ENCODE peak calls at places on chromosomes 6 and 20, in eight cellular contexts. P, B, I, M, H, R, Z and E are unnamed samples.
A peak's percentile ranks its signal among the peaks of the same experiment; 100 is the strongest.

GRCh38 chr20:9119776-9120175 is 50.9 kb downstream of the PLCB4 start:
- DNase-seq in H (no peak), R (no peak), M (peak; percentile 9), B (peak; percentile 75), P (no peak), Z (peak; percentile 33), I (no peak), E (peak; percentile 17)

GRCh38 chr20:6831461-6831860 is 64.0 kb downstream of the BMP2 start:
- DNase-seq in I (no peak), H (no peak), M (no peak), B (no peak), R (no peak), P (no peak), Z (no peak), E (peak; percentile 47)

GRCh38 chr6:148324297-148325007 is 18.2 kb upstream of the SASH1 start:
- DNase-seq in M (no peak), I (no peak), R (no peak), H (no peak), P (no peak), Z (no peak), B (no peak), E (peak; percentile 43)

GRCh38 chr6:116877743-116878142 is 701 bp downstream of the RFX6 start:
- DNase-seq in Z (no peak), I (no peak), B (no peak), R (no peak), M (no peak), H (no peak), P (no peak), E (peak; percentile 17)

GRCh38 chr6:106223300-106223930 is 102.1 kb downstream of the ATG5 start:
- DNase-seq in M (peak; percentile 53), R (peak; percentile 85), P (peak; percentile 63), B (no peak), Z (peak; percentile 28), I (peak; percentile 38), H (peak; percentile 75), E (peak; percentile 81)

GRCh38 chr20:33279261-33279910 is 3.6 kb upstream of the BPIFB1 start:
- DNase-seq in R (no peak), H (no peak), B (no peak), M (no peak), P (no peak), Z (no peak), I (no peak), E (no peak)

GRCh38 chr6:37038297-37039198 is 33.1 kb downstream of the FGD2 start:
- DNase-seq in M (no peak), H (no peak), P (peak; percentile 88), R (peak; percentile 31), I (no peak), Z (peak; percentile 43), B (peak; percentile 90), E (no peak)

GRCh38 chr6:107458687-107459282 is 579 bp downstream of the PDSS2 start:
- DNase-seq in B (no peak), I (no peak), M (no peak), P (no peak), R (peak; percentile 22), Z (peak; percentile 13), H (no peak), E (peak; percentile 26)

GRCh38 chr6:142013875-142014495 is 118.7 kb upstream of the GJE1 start:
- DNase-seq in M (no peak), P (no peak), B (no peak), I (no peak), Z (no peak), R (peak; percentile 19), H (peak; percentile 4), E (peak; percentile 43)
- H3K4me3 ChIP-seq in M (no peak overlapping the region), P (no peak overlapping the region), B (no peak overlapping the region), I (no peak overlapping the region), Z (no peak overlapping the region), R (no peak overlapping the region), H (no peak overlapping the region), E (peak overlapping the region; percentile 26)

DNA sequence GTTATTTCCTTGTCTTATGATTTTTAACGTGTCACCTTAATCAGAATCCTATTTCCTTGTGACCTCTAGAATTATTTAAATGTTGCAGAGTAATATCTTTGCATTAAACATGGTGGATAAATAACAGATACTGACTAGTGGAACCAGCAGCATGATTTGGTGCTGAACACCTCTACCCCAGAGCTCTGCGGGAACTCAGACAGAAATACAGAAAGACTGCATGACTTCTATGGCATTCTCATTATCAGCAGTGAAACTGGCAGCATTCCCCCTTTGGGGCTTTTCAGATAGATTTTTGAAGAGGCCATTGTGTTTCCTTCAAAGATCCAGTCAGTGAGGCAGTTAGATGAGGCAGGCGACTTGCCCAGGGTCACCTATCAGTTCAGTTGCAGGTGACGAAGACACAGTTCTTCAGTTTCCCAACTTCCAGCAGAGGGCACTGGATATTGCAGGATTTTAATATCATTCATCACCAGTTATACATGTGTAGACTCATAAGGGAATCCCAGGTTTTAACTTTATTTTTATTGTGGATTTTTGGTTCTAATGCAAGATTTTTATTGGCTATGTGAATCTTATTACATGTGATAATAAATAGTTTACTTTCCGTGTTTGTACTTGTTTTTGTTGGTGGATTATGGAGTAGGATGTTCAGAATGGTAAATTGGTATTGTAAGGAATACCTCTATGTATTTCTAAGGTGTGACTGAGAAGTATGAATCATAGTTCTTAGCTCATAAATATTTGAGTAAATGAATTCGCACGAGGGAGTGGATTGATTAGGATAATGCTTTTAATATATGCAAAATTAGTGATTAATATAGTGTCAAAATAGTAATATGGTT is 81.3 kb downstream of the AFDN start:
- DNase-seq in R (peak; percentile 28), M (peak; percentile 18), I (no peak), P (no peak), Z (no peak), B (no peak), H (peak; percentile 31), E (peak; percentile 65)
- TF ChIP-seq CTCF in R (peak; percentile 55), M (peak; percentile 42), I (peak; percentile 51), P (no peak), Z (no peak), B (no peak), H (peak; percentile 71), E (peak; percentile 63)

GRCh38 chr6:31765910-31766794 is 3.7 kb downstream of the SAPCD1 start:
- DNase-seq in R (no peak), P (no peak), B (no peak), Z (no peak), M (no peak), I (no peak), H (no peak), E (no peak)
- H3K4me3 ChIP-seq in R (peak overlapping the region; percentile 20), P (no peak overlapping the region), B (peak overlapping the region; percentile 32), Z (no peak overlapping the region), M (no peak overlapping the region), I (peak overlapping the region; percentile 23), H (peak overlapping the region; percentile 41), E (no peak overlapping the region)

GRCh38 chr6:82363368-82364086 is at the start of gene TPBG:
- DNase-seq in I (peak; percentile 43), M (peak; percentile 84), R (peak; percentile 82), H (peak; percentile 47), B (peak; percentile 70), P (peak; percentile 38), Z (no peak), E (peak; percentile 69)
- TF ChIP-seq CTCF in I (peak; percentile 38), M (peak; percentile 62), R (peak; percentile 44), H (peak; percentile 62), B (no peak), P (no peak), Z (no peak), E (peak; percentile 48)

GRCh38 chr6:41376176-41376575 is 40.8 kb downstream of the NCR2 start:
- DNase-seq in Z (no peak), B (no peak), R (no peak), I (no peak), H (no peak), M (no peak), P (no peak), E (no peak)
- H3K4me3 ChIP-seq in Z (no peak overlapping the region), B (no peak overlapping the region), R (no peak overlapping the region), I (no peak overlapping the region), H (no peak overlapping the region), M (no peak overlapping the region), P (no peak overlapping the region), E (no peak overlapping the region)

GRCh38 chr6:131960371-131961133 is 9.4 kb upstream of the CCN2 start:
- DNase-seq in M (no peak), P (no peak), I (no peak), Z (no peak), B (no peak), H (no peak), R (no peak), E (peak; percentile 18)
- TF ChIP-seq CTCF in M (no peak), P (no peak), I (peak; percentile 15), Z (no peak), B (no peak), H (peak; percentile 14), R (no peak), E (peak; percentile 54)

GRCh38 chr20:10984899-10985298 is 311.1 kb upstream of the JAG1 start:
- DNase-seq in P (no peak), I (no peak), B (no peak), Z (no peak), M (no peak), H (no peak), R (no peak), E (no peak)
- H3K4me3 ChIP-seq in P (no peak overlapping the region), I (no peak overlapping the region), B (no peak overlapping the region), Z (no peak overlapping the region), M (no peak overlapping the region), H (no peak overlapping the region), R (no peak overlapping the region), E (no peak overlapping the region)

DNA sequence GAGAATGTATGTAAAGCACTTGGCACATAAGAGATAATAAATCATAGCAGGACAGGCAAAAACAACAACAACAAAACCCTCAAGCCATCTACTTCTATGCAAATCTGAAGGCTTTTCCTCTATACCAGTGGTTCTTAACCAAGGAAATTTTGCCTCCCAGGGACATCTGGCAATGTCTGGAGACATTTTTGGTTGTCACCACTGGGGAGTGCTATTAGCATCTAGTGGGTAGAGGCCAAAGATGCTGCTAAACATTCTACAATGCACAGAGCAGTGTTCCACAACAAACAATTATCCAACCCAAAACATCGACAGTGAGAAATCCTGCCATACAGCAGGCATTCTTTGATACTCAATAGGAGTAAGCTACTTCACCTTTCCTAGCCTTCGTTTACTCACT is 28.2 kb downstream of the NDRG3 start:
- DNase-seq in P (no peak), H (no peak), I (no peak), Z (peak; percentile 25), R (no peak), B (no peak), M (peak; percentile 50), E (peak; percentile 50)
- TF ChIP-seq CTCF in P (no peak), H (peak; percentile 36), I (peak; percentile 21), Z (peak; percentile 39), R (peak; percentile 7), B (no peak), M (peak; percentile 60), E (peak; percentile 65)

DNA sequence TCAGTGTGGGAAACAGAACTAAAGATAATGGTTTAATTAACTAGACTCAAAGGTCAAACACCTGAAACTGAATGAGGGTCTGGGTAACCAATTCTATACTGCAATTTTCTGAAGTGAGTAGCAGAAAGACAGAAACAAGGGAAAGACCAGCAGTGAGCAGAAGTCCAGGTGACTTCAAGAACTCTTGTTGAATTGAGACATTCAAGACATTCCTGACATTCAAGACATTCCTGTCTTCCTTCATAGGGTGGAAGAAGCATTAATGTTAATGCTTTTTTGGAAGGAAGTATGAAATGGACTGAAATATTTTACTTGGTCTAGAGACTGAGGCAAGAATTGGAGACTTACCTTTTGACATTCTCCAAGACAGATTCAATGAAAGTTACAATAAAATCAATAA is 529.9 kb upstream of the MMS22L start:
- DNase-seq in P (no peak), I (no peak), M (no peak), B (no peak), R (no peak), Z (no peak), H (no peak), E (no peak)
- H3K4me3 ChIP-seq in P (no peak overlapping the region), I (no peak overlapping the region), M (no peak overlapping the region), B (no peak overlapping the region), R (no peak overlapping the region), Z (no peak overlapping the region), H (no peak overlapping the region), E (no peak overlapping the region)